ENCODE peak calls at places on chromosomes 1 and 21, in six cellular contexts. P is sciatic nerve, J is HT1080, Z is SHP77, O is cardiac fibroblast, K is brain microvascular endothelial cell. V is an unnamed sample.

GRCh38 chr1:51956528-51957509 is 33.7 kb downstream of the RAB3B start:
- DNase-seq in O (peak; percentile 25), J (peak; percentile 72), K (no peak), Z (peak; percentile 2), P (no peak), V (no peak)

GRCh38 chr1:180386740-180387367 is 115.5 kb downstream of the ACBD6 start:
- DNase-seq in J (no peak), Z (no peak), O (no peak), P (no peak), K (no peak), V (no peak)

GRCh38 chr1:240522122-240522822 is 89.7 kb downstream of the GREM2 start:
- DNase-seq in O (no peak), P (no peak), J (no peak), Z (no peak), K (no peak), V (no peak)

GRCh38 chr1:197140123-197140522 is 6.3 kb downstream of the ASPM start:
- DNase-seq in Z (no peak), O (peak; percentile 68), P (no peak), K (peak; percentile 11), J (no peak), V (no peak)

GRCh38 chr21:16587671-16588379 is 858.0 kb downstream of the USP25 start:
- DNase-seq in O (peak; percentile 83), P (no peak), K (no peak), Z (no peak), J (peak; percentile 15), V (no peak)

GRCh38 chr1:235430991-235431390 is 63.8 kb downstream of the TBCE start:
- DNase-seq in P (no peak), Z (no peak), O (peak; percentile 39), K (peak; percentile 47), J (no peak), V (peak; percentile 37)

GRCh38 chr1:3222042-3222692 is 153.2 kb downstream of the PRDM16 start:
- DNase-seq in K (no peak), O (no peak), P (no peak), J (no peak), Z (no peak), V (no peak)

GRCh38 chr1:221263831-221264767 is 384.9 kb downstream of the HLX start:
- DNase-seq in J (peak; percentile 61), O (peak; percentile 91), K (peak; percentile 78), Z (peak; percentile 86), P (peak; percentile 70), V (peak; percentile 78)

GRCh38 chr1:33298623-33299277 is 22.1 kb downstream of the A3GALT2 start:
- DNase-seq in K (peak; percentile 51), P (peak; percentile 82), Z (peak; percentile 52), J (peak; percentile 71), O (peak; percentile 75), V (peak; percentile 86)

GRCh38 chr1:65009724-65010420 is 43.5 kb upstream of the JAK1 start:
- DNase-seq in O (no peak), K (no peak), Z (no peak), P (no peak), J (peak; percentile 23), V (no peak)

GRCh38 chr1:55040083-55040952 is 970 bp downstream of the PCSK9 start:
- DNase-seq in O (no peak), J (no peak), P (no peak), K (no peak), Z (no peak), V (no peak)

GRCh38 chr1:5822726-5823125 is 169.5 kb downstream of the NPHP4 start:
- DNase-seq in Z (no peak), P (no peak), K (no peak), J (no peak), O (no peak), V (no peak)

GRCh38 chr1:228345201-228345930 is 61.3 kb downstream of the TRIM11 start:
- DNase-seq in Z (no peak), O (no peak), J (no peak), K (no peak), P (peak; percentile 38), V (no peak)